ENCODE peak calls at places on chromosomes 6 and 20, in six cellular contexts. C is ovary, G is stomach, P is GM12878, E is K562, K is transverse colon. W is an unnamed sample. For H3K36me3, the result is how much of the 10 kb centered on the place peaks cover.

GRCh38 chr6:164628302-164628931 is 681.0 kb downstream of the C6orf118 start:
- DNase-seq in C (no peak), G (no peak), P (no peak), E (peak), K (no peak), W (no peak)

GRCh38 chr6:111552999-111553398 is 52.7 kb downstream of the TRAF3IP2 start:
- DNase-seq in C (no peak), G (peak), P (no peak), E (no peak), K (no peak), W (no peak)

GRCh38 chr6:96301781-96302180 is 219.8 kb upstream of the UFL1 start:
- DNase-seq in C (no peak), G (no peak), P (no peak), E (no peak), K (no peak), W (no peak)

GRCh38 chr6:10033223-10033829 is 381.5 kb downstream of the TFAP2A start:
- DNase-seq in C (no peak), G (no peak), P (no peak), E (no peak), K (no peak), W (no peak)

GRCh38 chr6:165983112-165984072 is 184.3 kb downstream of the TBXT start:
- DNase-seq in C (no peak), G (no peak), P (no peak), E (no peak), K (no peak), W (no peak)

GRCh38 chr6:53984163-53984562 is 127.1 kb upstream of the MLIP start:
- DNase-seq in C (no peak), G (no peak), P (no peak), E (no peak), K (no peak), W (no peak)

GRCh38 chr20:36355469-36356171 is 49.5 kb downstream of the DLGAP4 start:
- DNase-seq in C (no peak), G (no peak), P (no peak), E (peak), K (no peak), W (no peak)

GRCh38 chr20:38724603-38725457 is 544 bp downstream of the SLC32A1 start:
- DNase-seq in C (no peak), G (no peak), P (no peak), E (peak), K (no peak), W (no peak)

GRCh38 chr6:14661188-14661587 is 543.6 kb downstream of the CD83 start:
- DNase-seq in C (no peak), G (no peak), P (peak), E (no peak), K (no peak), W (no peak)

GRCh38 chr6:161161889-161162624 is 111.8 kb downstream of the AGPAT4 start:
- DNase-seq in C (no peak), G (no peak), P (no peak), E (no peak), K (no peak), W (no peak)

GRCh38 chr20:23127506-23128279 is 41.6 kb upstream of the CD93 start:
- DNase-seq in C (no peak), G (no peak), P (no peak), E (no peak), K (no peak), W (no peak)

GRCh38 chr6:141833001-141833655 is 299.6 kb upstream of the GJE1 start:
- DNase-seq in C (no peak), G (no peak), P (no peak), E (no peak), K (no peak), W (no peak)

GRCh38 chr6:40792183-40792582 is 205.0 kb upstream of the LRFN2 start:
- DNase-seq in C (no peak), G (no peak), P (no peak), E (no peak), K (no peak), W (no peak)

GRCh38 chr6:19896580-19897010 is 59.4 kb downstream of the ID4 start:
- DNase-seq in C (no peak), G (no peak), P (no peak), E (no peak), K (no peak), W (peak)

GRCh38 chr6:117549606-117550005 is 52.7 kb downstream of the GOPC start:
- DNase-seq in C (no peak), G (no peak), P (no peak), E (no peak), K (no peak), W (no peak)

GRCh38 chr6:51844391-51844735 is 243.1 kb downstream of the PKHD1 start:
- DNase-seq in C (no peak), G (no peak), P (no peak), E (no peak), K (no peak), W (no peak)

GRCh38 chr6:97705568-97705967 is 422.6 kb upstream of the MMS22L start:
- DNase-seq in C (no peak), G (no peak), P (no peak), E (no peak), K (no peak), W (no peak)

GRCh38 chr6:140586426-140587061 is 1212.1 kb upstream of the CITED2 start:
- DNase-seq in C (no peak), G (no peak), P (peak), E (no peak), K (no peak), W (no peak)

GRCh38 chr6:148768646-148769270 is 21.9 kb downstream of the UST start:
- DNase-seq in C (no peak), G (no peak), P (no peak), E (no peak), K (no peak), W (no peak)

GRCh38 chr20:42588847-42589246 is 600.9 kb downstream of the PTPRT start:
- DNase-seq in C (no peak), G (no peak), P (no peak), E (no peak), K (no peak), W (no peak)

GRCh38 chr6:142715386-142715785 is 229.6 kb downstream of the HIVEP2 start:
- DNase-seq in C (no peak), G (no peak), P (no peak), E (no peak), K (no peak), W (no peak)

GRCh38 chr6:88641178-88641903 is 322.1 kb downstream of the RNGTT start:
- DNase-seq in C (no peak), G (no peak), P (peak), E (no peak), K (no peak), W (no peak)

GRCh38 chr20:20364016-20364746 is 3.7 kb upstream of the INSM1 start:
- DNase-seq in C (no peak), G (no peak), P (no peak), E (no peak), K (no peak), W (no peak)

GRCh38 chr6:53168516-53169257 is 20.0 kb upstream of the GCM1 start:
- DNase-seq in C (no peak), G (no peak), P (no peak), E (no peak), K (no peak), W (no peak)

GRCh38 chr6:116229287-116229913 is 24.5 kb downstream of the TSPYL4 start:
- DNase-seq in C (peak), G (peak), P (no peak), E (peak), K (peak), W (peak)

GRCh38 chr6:30880563-30881252 is 3.6 kb upstream of the DDR1 start:
- DNase-seq in C (no peak), G (no peak), P (no peak), E (no peak), K (no peak), W (no peak)

GRCh38 chr6:126524927-126525326 is 185.0 kb downstream of the CENPW start:
- DNase-seq in C (no peak), G (no peak), P (no peak), E (no peak), K (no peak), W (no peak)

GRCh38 chr6:30321692-30322388 is 4.9 kb upstream of the TRIM39 start:
- DNase-seq in C (no peak), G (no peak), P (no peak), E (no peak), K (no peak), W (no peak)

GRCh38 chr6:79574636-79575035 is 37.4 kb upstream of the LCA5 start:
- DNase-seq in C (no peak), G (no peak), P (no peak), E (no peak), K (no peak), W (no peak)

GRCh38 chr6:108728826-108729225 is 119.4 kb upstream of the ARMC2 start:
- DNase-seq in C (no peak), G (no peak), P (no peak), E (no peak), K (no peak), W (no peak)
- TF ChIP-seq EP300 in C (no peak), G (no peak), P (no peak), E (no peak), K (no peak), W (no peak)

DNA sequence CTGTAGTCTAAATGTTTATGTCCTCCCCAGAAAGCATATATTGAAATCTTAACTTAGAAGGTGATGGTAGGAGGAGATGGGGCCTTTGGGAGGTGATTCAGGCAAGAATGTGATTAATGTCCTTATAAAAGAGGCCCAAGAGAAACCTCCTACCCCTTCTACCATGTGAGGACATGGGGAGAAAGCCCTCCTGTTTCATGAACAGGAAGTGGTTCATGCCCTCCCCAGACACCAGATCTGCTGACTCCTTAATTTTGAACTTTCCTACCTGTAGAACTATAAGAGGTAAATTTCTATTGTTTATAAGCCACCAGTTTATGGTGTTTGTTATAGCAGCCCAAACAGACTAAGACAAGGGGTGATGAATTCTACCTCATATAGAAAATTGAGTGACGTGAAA is 8.7 kb upstream of the ECT2L start:
- DNase-seq in C (no peak), G (no peak), P (no peak), E (no peak), K (no peak), W (no peak)
- H3K36me3 ChIP-seq in C (under half), G (half or more), P (under half), E (under half), K (under half), W (under half)

DNA sequence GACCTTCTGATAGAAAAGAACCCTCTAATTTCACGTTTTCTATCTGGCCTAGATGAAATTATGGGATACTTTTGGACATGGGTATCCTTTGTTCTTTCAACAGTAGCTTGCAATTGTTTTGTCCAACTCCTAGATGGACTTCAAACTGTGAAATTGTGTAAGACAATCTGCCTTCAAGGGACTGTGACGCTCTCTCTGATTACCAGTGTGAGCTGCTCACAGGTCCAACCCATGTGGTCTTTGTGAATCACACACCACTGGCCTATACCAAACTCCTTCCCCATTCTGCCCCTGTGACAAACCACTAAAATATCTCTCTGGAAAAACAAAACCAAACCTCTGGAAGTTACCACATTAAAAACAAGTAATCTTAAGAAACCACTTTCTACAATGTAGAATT is 59.5 kb downstream of the NINL start:
- DNase-seq in C (no peak), G (no peak), P (no peak), E (no peak), K (no peak), W (no peak)
- TF ChIP-seq EP300 in C (no peak), G (no peak), P (no peak), E (no peak), K (no peak), W (no peak)

GRCh38 chr6:158627168-158627939 is 17.2 kb downstream of the DYNLT1 start:
- DNase-seq in C (no peak), G (peak), P (no peak), E (no peak), K (no peak), W (no peak)
- H3K36me3 ChIP-seq in C (under half), G (half or more), P (under half), E (half or more), K (under half), W (under half)

GRCh38 chr6:110357298-110357695 is 852 bp downstream of the METTL24 start:
- DNase-seq in C (peak), G (no peak), P (no peak), E (no peak), K (no peak), W (no peak)
- TF ChIP-seq EP300 in C (no peak), G (no peak), P (no peak), E (no peak), K (no peak), W (no peak)

DNA sequence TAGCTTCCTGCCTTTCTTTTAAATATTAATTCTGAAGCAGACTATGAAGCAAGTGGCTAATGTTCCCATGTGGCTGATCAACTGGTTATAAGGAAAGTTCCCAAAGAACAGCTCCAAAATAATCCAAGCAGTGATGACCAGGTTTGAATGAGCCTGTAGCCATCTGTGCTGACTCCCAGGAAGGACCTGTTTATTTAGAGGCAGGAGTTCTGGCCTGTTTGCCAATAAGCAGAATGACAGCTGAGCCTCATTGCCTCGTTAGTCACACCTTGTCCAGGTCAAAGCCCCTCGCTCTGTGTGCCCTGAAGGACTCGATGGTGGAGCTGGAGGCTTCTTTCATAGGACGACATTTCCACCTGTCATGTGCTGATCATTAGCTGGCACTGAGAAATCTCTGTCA is 97.4 kb downstream of the TMEM170B start:
- DNase-seq in C (no peak), G (no peak), P (no peak), E (no peak), K (no peak), W (no peak)
- H3K36me3 ChIP-seq in C (under half), G (under half), P (under half), E (under half), K (under half), W (under half)

GRCh38 chr20:50124496-50124895 is 11.5 kb upstream of the UBE2V1 start:
- DNase-seq in C (no peak), G (no peak), P (no peak), E (no peak), K (no peak), W (no peak)
- TF ChIP-seq EP300 in C (no peak), G (no peak), P (no peak), E (no peak), K (no peak), W (no peak)

DNA sequence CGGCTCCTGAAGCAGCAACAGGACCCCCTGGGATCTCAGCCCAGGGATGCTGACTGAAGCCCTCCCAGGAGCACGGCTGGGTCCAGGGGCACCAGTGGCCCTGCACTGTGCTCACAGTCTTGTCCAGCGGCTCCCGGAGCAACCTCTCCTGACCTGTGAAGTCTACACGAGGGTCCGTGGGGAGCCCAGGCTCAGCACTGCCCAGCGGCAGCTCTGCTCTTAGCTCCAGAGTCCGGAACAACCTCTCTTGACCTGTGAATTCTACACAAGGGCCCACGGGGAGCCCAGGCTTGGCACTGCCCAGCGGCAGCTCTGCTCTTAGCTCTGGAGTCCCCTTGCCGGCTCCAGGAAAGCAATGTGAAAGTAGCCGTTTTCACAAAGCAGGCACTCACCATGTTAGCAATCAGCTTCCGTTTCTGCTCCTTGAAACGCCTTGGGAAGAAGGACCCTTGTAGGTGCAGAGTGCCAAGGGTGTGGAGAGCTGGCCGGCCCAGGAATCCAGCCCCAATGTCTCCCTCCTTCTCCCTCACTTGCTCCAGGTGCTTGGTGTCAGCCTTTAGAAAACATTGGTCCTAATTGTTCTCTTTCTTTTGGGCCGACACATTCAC is 310.9 kb downstream of the CDH4 start:
- DNase-seq in C (no peak), G (no peak), P (no peak), E (no peak), K (no peak), W (no peak)
- H3K36me3 ChIP-seq in C (under half), G (under half), P (under half), E (under half), K (under half), W (under half)

GRCh38 chr20:79565-79964 is 7.9 kb upstream of the DEFB125 start:
- DNase-seq in C (no peak), G (no peak), P (no peak), E (no peak), K (peak), W (no peak)
- TF ChIP-seq EP300 in C (no peak), G (no peak), P (no peak), E (no peak), K (no peak), W (no peak)

GRCh38 chr6:16136086-16136485 is 7.2 kb downstream of the MYLIP start:
- DNase-seq in C (no peak), G (no peak), P (no peak), E (peak), K (no peak), W (no peak)
- H3K36me3 ChIP-seq in C (under half), G (under half), P (under half), E (half or more), K (under half), W (under half)

W was measured in tibial nerve.